ENCODE peak calls at places on chromosomes 11 and 22, in four cellular contexts. X is lower lobe of right lung, E is heart left ventricle, W is activated T-cell treated with anti-CD3 and anti-CD28 coated beads for 1 hour. Z is an unnamed sample.
A peak's percentile ranks its signal among the peaks of the same experiment; 100 is the strongest.

GRCh38 chr22:33105501-33105911 is 47.3 kb upstream of the SYN3 start:
- DNase-seq in X (no peak), E (no peak), W (no peak), Z (no peak)

GRCh38 chr11:78683774-78684173 is 109.1 kb upstream of the NARS2 start:
- DNase-seq in X (no peak), E (no peak), W (no peak), Z (no peak)

GRCh38 chr11:126929186-126930085 is 71.1 kb downstream of the KIRREL3 start:
- DNase-seq in X (no peak), E (no peak), W (no peak), Z (no peak)

GRCh38 chr11:75107187-75107586 is 10.5 kb upstream of the OR2AT4 start:
- DNase-seq in X (no peak), E (no peak), W (no peak), Z (no peak)

GRCh38 chr11:130622126-130622525 is 173.7 kb downstream of the ADAMTS15 start:
- DNase-seq in X (no peak), E (no peak), W (no peak), Z (no peak)

GRCh38 chr11:2927851-2928604 is 1.2 kb downstream of the PHLDA2 start:
- DNase-seq in X (peak; percentile 43), E (peak; percentile 51), W (no peak), Z (peak; percentile 78)

GRCh38 chr11:77130763-77131513 is 2.9 kb downstream of the MYO7A start:
- DNase-seq in X (no peak), E (peak; percentile 86), W (no peak), Z (peak; percentile 84)

GRCh38 chr22:40411506-40411861 is 41.1 kb downstream of the SGSM3 start:
- DNase-seq in X (no peak), E (no peak), W (no peak), Z (no peak)

GRCh38 chr22:35663371-35663770 is 15.1 kb downstream of the APOL6 start:
- DNase-seq in X (no peak), E (no peak), W (no peak), Z (no peak)

GRCh38 chr11:66688561-66689534 is 11.2 kb upstream of the RBM4B start:
- DNase-seq in X (no peak), E (no peak), W (no peak), Z (no peak)